ENCODE peak calls at places on chromosomes 3 and 15, in seven cellular contexts. Q is Peyer's patch; G is NCI-H748 treated with DMSO at 0.1 percent for 48 hours; E is Panc1; Z is Kasumi-1; R is left ventricle myocardium superior; M is stimulated activated naive CD8-positive, alpha-beta T cell treated with anti-CD3 and anti-CD28 coated beads, Interleukin-15, Interleukin-2, amounts not matched to agents 100 U/mL and 50 U/mL, for 24 hours. Y is an unnamed sample.

GRCh38 chr3:12706504-12707253 is 42.8 kb upstream of the RAF1 start:
- DNase-seq in R (no peak), G (peak), M (peak), Q (no peak), E (peak), Z (peak), Y (peak)

GRCh38 chr3:164418426-164418825 is 659.9 kb downstream of the SI start:
- DNase-seq in Z (no peak), M (no peak), G (peak), E (no peak), Q (no peak), R (no peak), Y (peak)

GRCh38 chr3:155805204-155805801 is 775 bp downstream of the C3orf33 start:
- DNase-seq in G (no peak), Z (peak), E (no peak), M (no peak), R (no peak), Q (no peak), Y (no peak)

GRCh38 chr3:2944628-2945027 is 165.5 kb downstream of the IL5RA start:
- DNase-seq in R (no peak), G (no peak), Q (no peak), Z (no peak), M (no peak), E (no peak), Y (no peak)

GRCh38 chr15:91258436-91258779 is 158.4 kb downstream of the SV2B start:
- DNase-seq in R (no peak), Q (no peak), E (no peak), Z (peak), G (no peak), M (no peak), Y (no peak)

GRCh38 chr3:25594007-25594502 is 70.7 kb downstream of the TOP2B start:
- DNase-seq in R (no peak), E (no peak), M (no peak), Q (no peak), G (no peak), Z (peak), Y (peak)

GRCh38 chr15:76996526-76997401 is 1.8 kb downstream of the PSTPIP1 start:
- DNase-seq in G (no peak), M (peak), R (peak), E (no peak), Q (peak), Z (no peak), Y (no peak)

GRCh38 chr15:90367578-90367977 is 15.5 kb downstream of the ZNF774 start:
- DNase-seq in M (no peak), R (no peak), Q (no peak), G (no peak), E (no peak), Z (no peak), Y (no peak)

GRCh38 chr3:27976933-27977332 is 254.8 kb upstream of the EOMES start:
- DNase-seq in Q (no peak), E (no peak), M (no peak), G (no peak), Z (peak), R (no peak), Y (no peak)

GRCh38 chr15:41969851-41970431 is 2.4 kb downstream of the EHD4 start:
- DNase-seq in G (no peak), R (no peak), Z (no peak), Q (peak), E (no peak), M (peak), Y (no peak)

GRCh38 chr3:100457811-100458210 is 34.6 kb upstream of the TMEM45A start:
- DNase-seq in R (no peak), M (no peak), Z (no peak), Q (no peak), G (no peak), E (no peak), Y (no peak)

GRCh38 chr15:87959658-87960057 is 296.9 kb downstream of the NTRK3 start:
- DNase-seq in R (no peak), G (no peak), E (no peak), M (no peak), Q (no peak), Z (no peak), Y (no peak)

GRCh38 chr3:31952205-31952604 is 28.9 kb downstream of the OSBPL10 start:
- DNase-seq in Z (no peak), Q (peak), E (no peak), R (no peak), M (peak), G (no peak), Y (no peak)

GRCh38 chr3:42149537-42150426 is 58.6 kb downstream of the TRAK1 start:
- DNase-seq in R (no peak), Q (no peak), M (no peak), E (no peak), Z (no peak), G (no peak), Y (no peak)